ENCODE peak calls at places on chromosomes 16 and 17, in nine cellular contexts. G is hypothalamus; K is kidney tubule cell; O is stimulated activated CD4-positive, alpha-beta T cell treated with anti-CD3 and anti-CD28 coated beads, Interleukin-2, amount 100 ng/mL, for 24 hours; B is ovary; P is CD4-positive, CD25-positive, alpha-beta regulatory T cell; M is RPMI7951; L is AG04450; J is HFFc6. H is an unnamed sample.

GRCh38 chr17:71633391-71633849 is 487.4 kb upstream of the SOX9 start:
- DNase-seq in G (no peak), K (peak), O (no peak), B (no peak), P (no peak), M (peak), L (peak), J (peak), H (no peak)

GRCh38 chr16:82899731-82900454 is 273.1 kb downstream of the CDH13 start:
- DNase-seq in G (no peak), K (no peak), O (no peak), B (no peak), P (no peak), M (no peak), L (no peak), J (no peak), H (no peak)

GRCh38 chr17:13429201-13429600 is 172.5 kb downstream of the HS3ST3A1 start:
- DNase-seq in G (no peak), K (peak), O (no peak), B (no peak), P (no peak), M (peak), L (peak), J (peak), H (no peak)

GRCh38 chr17:17165666-17166308 is 40.3 kb downstream of the PLD6 start:
- DNase-seq in G (no peak), K (no peak), O (no peak), B (no peak), P (no peak), M (no peak), L (no peak), J (no peak), H (no peak)

GRCh38 chr16:57147381-57148191 is 38.3 kb downstream of the PSME3IP1 start:
- DNase-seq in G (no peak), K (no peak), O (no peak), B (peak), P (no peak), M (no peak), L (no peak), J (peak), H (no peak)

GRCh38 chr16:89268987-89269735 is 51.7 kb downstream of the ZNF778 start:
- DNase-seq in G (no peak), K (no peak), O (no peak), B (peak), P (no peak), M (peak), L (no peak), J (peak), H (no peak)

GRCh38 chr17:62707425-62707739 is 79.9 kb downstream of the MRC2 start:
- DNase-seq in G (no peak), K (no peak), O (no peak), B (peak), P (no peak), M (no peak), L (no peak), J (no peak), H (no peak)

GRCh38 chr16:11556214-11556819 is 30.4 kb downstream of the LITAF start:
- DNase-seq in G (no peak), K (no peak), O (no peak), B (no peak), P (no peak), M (no peak), L (no peak), J (no peak), H (no peak)

GRCh38 chr17:66165537-66166123 is 26.3 kb downstream of the CEP112 start:
- DNase-seq in G (no peak), K (peak), O (no peak), B (no peak), P (peak), M (peak), L (peak), J (peak), H (no peak)

GRCh38 chr17:50668838-50669581 is 34.3 kb downstream of the ABCC3 start:
- DNase-seq in G (no peak), K (no peak), O (no peak), B (no peak), P (no peak), M (no peak), L (no peak), J (no peak), H (no peak)

GRCh38 chr16:55386534-55387296 is 62.7 kb downstream of the IRX6 start:
- DNase-seq in G (no peak), K (peak), O (no peak), B (no peak), P (no peak), M (no peak), L (no peak), J (no peak), H (no peak)

GRCh38 chr16:5885521-5885920 is 787.9 kb upstream of the EEF2KMT start:
- DNase-seq in G (no peak), K (peak), O (no peak), B (no peak), P (no peak), M (no peak), L (no peak), J (no peak), H (no peak)

GRCh38 chr17:81794509-81794908 is 9.4 kb upstream of the GCGR start:
- DNase-seq in G (no peak), K (no peak), O (no peak), B (no peak), P (no peak), M (no peak), L (no peak), J (no peak), H (no peak)

GRCh38 chr16:12390644-12391043 is 413.0 kb downstream of the CPPED1 start:
- DNase-seq in G (no peak), K (peak), O (no peak), B (no peak), P (no peak), M (peak), L (no peak), J (peak), H (no peak)

GRCh38 chr17:83114706-83115105 is 35.3 kb downstream of the METRNL start:
- DNase-seq in G (no peak), K (no peak), O (no peak), B (no peak), P (no peak), M (no peak), L (no peak), J (no peak), H (no peak)

GRCh38 chr17:9334536-9335446 is 240.8 kb downstream of the STX8 start:
- DNase-seq in G (no peak), K (peak), O (no peak), B (no peak), P (no peak), M (no peak), L (no peak), J (no peak), H (no peak)

GRCh38 chr17:27296427-27296979 is 2.6 kb downstream of the WSB1 start:
- DNase-seq in G (no peak), K (peak), O (no peak), B (no peak), P (no peak), M (peak), L (peak), J (peak), H (no peak)

GRCh38 chr16:7843196-7843595 is 510.6 kb downstream of the RBFOX1 start:
- DNase-seq in G (no peak), K (no peak), O (no peak), B (no peak), P (no peak), M (no peak), L (no peak), J (no peak), H (no peak)

GRCh38 chr17:7220593-7221280 is 999 bp downstream of the ACADVL start:
- DNase-seq in G (no peak), K (peak), O (peak), B (no peak), P (peak), M (peak), L (no peak), J (peak), H (peak)

GRCh38 chr16:57462978-57463362 is 491 bp downstream of the POLR2C start:
- DNase-seq in G (no peak), K (no peak), O (no peak), B (no peak), P (no peak), M (no peak), L (no peak), J (no peak), H (no peak)

GRCh38 chr16:68732068-68732680 is 4.9 kb upstream of the CDH1 start:
- DNase-seq in G (no peak), K (peak), O (no peak), B (peak), P (no peak), M (peak), L (no peak), J (no peak), H (no peak)

GRCh38 chr17:7548585-7549400 is at the start of gene TNFSF12:
- DNase-seq in G (peak), K (peak), O (peak), B (peak), P (peak), M (peak), L (no peak), J (no peak), H (peak)

H was measured in nucleus accumbens.